ENCODE peak calls at places on chromosomes 5 and 9, in six cellular contexts. Q is psoas muscle, O is pancreas, C is cardiac muscle cell, V is left ventricle myocardium inferior, H is astrocyte. A is an unnamed sample.

GRCh38 chr9:127057970-127058644 is 64.3 kb downstream of the ANGPTL2 start:
- DNase-seq in Q (peak), O (no peak), C (no peak), V (peak), H (no peak), A (peak)

GRCh38 chr5:95817430-95817829 is 5.1 kb downstream of the GLRX start:
- DNase-seq in Q (peak), O (no peak), C (no peak), V (no peak), H (peak), A (peak)

GRCh38 chr9:26669641-26670040 is 223.0 kb downstream of the CAAP1 start:
- DNase-seq in Q (no peak), O (no peak), C (no peak), V (no peak), H (no peak), A (no peak)

GRCh38 chr5:124655943-124656459 is 90.4 kb downstream of the ZNF608 start:
- DNase-seq in Q (no peak), O (peak), C (peak), V (no peak), H (peak), A (peak)

GRCh38 chr9:4508907-4509589 is 18.8 kb downstream of the SLC1A1 start:
- DNase-seq in Q (no peak), O (no peak), C (peak), V (no peak), H (peak), A (peak)

GRCh38 chr5:359301-359897 is 37.9 kb downstream of the AHRR start:
- DNase-seq in Q (no peak), O (no peak), C (no peak), V (no peak), H (no peak), A (no peak)

GRCh38 chr5:41903382-41903891 is 707 bp upstream of the RIMOC1 start:
- DNase-seq in Q (no peak), O (no peak), C (no peak), V (no peak), H (no peak), A (no peak)

GRCh38 chr5:7762267-7762666 is 88.7 kb downstream of the CFAP90 start:
- DNase-seq in Q (no peak), O (no peak), C (no peak), V (no peak), H (no peak), A (no peak)

GRCh38 chr5:90530736-90531487 is 1.5 kb upstream of the LYSMD3 start:
- DNase-seq in Q (no peak), O (no peak), C (no peak), V (no peak), H (no peak), A (no peak)

GRCh38 chr9:126805546-126806262 is 864 bp downstream of the ZBTB43 start:
- DNase-seq in Q (peak), O (peak), C (peak), V (peak), H (peak), A (peak)

GRCh38 chr9:94042516-94042915 is 41.7 kb upstream of the PTPDC1 start:
- DNase-seq in Q (no peak), O (no peak), C (no peak), V (no peak), H (no peak), A (no peak)

GRCh38 chr9:36698984-36699383 is 126.3 kb downstream of the MELK start:
- DNase-seq in Q (no peak), O (no peak), C (no peak), V (no peak), H (no peak), A (no peak)

GRCh38 chr5:139764250-139764791 is 31.3 kb upstream of the PSD2 start:
- DNase-seq in Q (no peak), O (no peak), C (no peak), V (no peak), H (no peak), A (no peak)

GRCh38 chr9:130417602-130418001 is 27.2 kb upstream of the ASS1 start:
- DNase-seq in Q (peak), O (no peak), C (no peak), V (no peak), H (no peak), A (peak)

GRCh38 chr9:2745560-2746380 is 28.5 kb downstream of the KCNV2 start:
- DNase-seq in Q (no peak), O (no peak), C (no peak), V (no peak), H (no peak), A (no peak)
- TF ChIP-seq CTCF in Q (no peak), O (no peak), C (no peak), V (no peak), H (no peak), A (no peak)

GRCh38 chr5:76402880-76403712 is at the start of gene IQGAP2:
- DNase-seq in Q (peak), O (peak), C (peak), V (peak), H (peak), A (peak)
- TF ChIP-seq CTCF in Q (peak), O (peak), C (peak), V (peak), H (peak), A (peak)

GRCh38 chr5:6712582-6713273 is 504 bp upstream of the TENT4A start:
- DNase-seq in Q (peak), O (peak), C (peak), V (peak), H (no peak), A (peak)
- TF ChIP-seq CTCF in Q (no peak), O (no peak), C (peak), V (no peak), H (no peak), A (no peak)

DNA sequence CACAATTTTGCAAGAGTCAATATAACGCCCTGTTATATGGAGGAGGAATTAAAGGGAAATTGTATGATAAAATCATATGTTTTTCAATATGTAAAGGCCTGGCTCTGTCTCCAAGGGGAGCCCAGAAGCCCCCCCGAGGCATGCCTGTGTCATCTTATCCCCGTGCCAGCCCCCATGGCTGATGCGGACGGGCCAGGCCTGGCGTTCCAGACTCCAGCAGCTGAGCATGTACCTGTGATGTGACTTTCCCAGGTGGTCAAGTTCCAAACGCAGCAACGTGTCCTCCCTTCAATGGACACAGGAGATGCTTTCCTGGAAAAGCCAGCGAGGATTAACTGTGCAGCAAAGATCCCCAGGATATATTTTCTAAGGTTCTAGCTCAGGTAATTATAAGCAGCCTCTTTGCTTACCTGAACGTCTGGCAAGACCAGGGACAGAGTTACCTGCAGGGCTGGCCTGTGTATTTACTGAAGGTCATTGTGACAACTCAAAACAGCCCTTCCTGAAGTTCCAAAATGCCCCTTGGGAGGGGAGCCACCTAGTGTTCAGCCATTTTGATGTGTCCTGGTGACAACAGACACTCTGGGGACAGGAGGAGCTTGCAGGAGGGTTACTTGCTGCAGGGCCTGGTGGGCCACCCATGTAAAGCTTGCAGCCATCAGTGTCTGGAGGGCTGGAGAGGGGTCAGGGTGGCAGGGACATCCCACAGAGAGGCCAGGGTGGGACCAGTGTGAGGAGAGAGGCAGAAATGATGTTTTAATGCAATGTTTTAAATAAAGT is 53.3 kb upstream of the RNU6ATAC start:
- DNase-seq in Q (peak), O (no peak), C (no peak), V (peak), H (no peak), A (no peak)
- TF ChIP-seq CTCF in Q (peak), O (no peak), C (no peak), V (peak), H (no peak), A (peak)

GRCh38 chr9:21070171-21070571 is 7.6 kb downstream of the IFNB1 start:
- DNase-seq in Q (no peak), O (no peak), C (peak), V (no peak), H (peak), A (peak)
- TF ChIP-seq CTCF in Q (peak), O (no peak), C (peak), V (peak), H (peak), A (peak)